ENCODE peak calls at places on chromosome 3, in five cellular contexts. H is H9, K is heart left ventricle, D is thoracic aorta, B is Peyer's patch. E is an unnamed sample. For H3K4me1, the result is how much of the 10 kb centered on the place peaks cover.

GRCh38 chr3:158640646-158641045 is 3.7 kb upstream of the GFM1 start:
- DNase-seq in D (no peak), H (no peak), B (no peak), K (no peak), E (no peak)

GRCh38 chr3:30680789-30681188 is 74.4 kb downstream of the TGFBR2 start:
- DNase-seq in K (peak), D (no peak), H (no peak), B (no peak), E (no peak)

GRCh38 chr3:43178891-43179366 is 73.0 kb upstream of the POMGNT2 start:
- DNase-seq in H (no peak), D (no peak), B (peak), K (no peak), E (no peak)

GRCh38 chr3:136366289-136366688 is 116.1 kb downstream of the PCCB start:
- DNase-seq in H (no peak), D (no peak), K (no peak), B (no peak), E (no peak)

GRCh38 chr3:18988619-18989229 is 159.6 kb upstream of the KCNH8 start:
- DNase-seq in K (no peak), H (no peak), B (no peak), D (no peak), E (peak)

GRCh38 chr3:22939349-22939748 is 263.8 kb upstream of the UBE2E2 start:
- DNase-seq in H (no peak), B (no peak), D (no peak), K (no peak), E (no peak)

GRCh38 chr3:71786551-71786950 is 1.6 kb upstream of the PROK2 start:
- DNase-seq in K (no peak), B (no peak), D (no peak), H (no peak), E (no peak)

GRCh38 chr3:36124118-36124796 is 256.0 kb upstream of the STAC start:
- DNase-seq in H (peak), B (no peak), K (no peak), D (no peak), E (no peak)

GRCh38 chr3:58306662-58307286 is 454 bp downstream of the HTD2 start:
- DNase-seq in B (peak), H (peak), D (no peak), K (peak), E (peak)

DNA sequence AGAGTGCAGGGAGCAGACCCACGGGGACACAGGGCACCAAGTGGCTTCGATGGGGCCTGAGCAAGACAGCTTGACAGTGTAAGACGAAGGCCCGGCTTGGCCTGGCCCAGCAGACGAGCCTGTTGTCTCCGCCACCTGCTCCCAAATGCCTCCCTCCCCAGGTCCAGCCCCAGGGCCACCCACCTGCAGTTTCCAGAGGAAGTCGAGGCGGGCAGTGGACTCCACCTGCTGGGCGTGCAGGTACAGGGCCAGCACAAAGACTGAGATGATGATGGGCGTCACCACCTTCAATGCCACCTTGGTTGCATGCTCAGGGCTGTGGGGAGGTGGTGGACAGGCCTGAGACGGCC is 94.1 kb downstream of the SEC22A start:
- DNase-seq in K (no peak), H (no peak), D (no peak), B (no peak), E (no peak)
- H3K4me1 ChIP-seq in K (under half), H (under half), D (under half), B (under half), E (under half)

GRCh38 chr3:127801914-127802313 is 20.4 kb downstream of the MGLL start:
- DNase-seq in D (no peak), H (no peak), B (no peak), K (no peak), E (no peak)

GRCh38 chr3:127802620-127803019 is 19.7 kb downstream of the MGLL start:
- DNase-seq in H (no peak), D (no peak), B (no peak), K (no peak), E (no peak)

GRCh38 chr3:127804141-127804540 is 18.2 kb downstream of the MGLL start:
- DNase-seq in D (no peak), K (no peak), H (no peak), B (no peak), E (no peak)

GRCh38 chr3:127805026-127805753 is 17.1 kb downstream of the MGLL start:
- DNase-seq in D (no peak), K (no peak), B (no peak), H (no peak), E (no peak)

GRCh38 chr3:127803619-127804018 is 18.7 kb downstream of the MGLL start:
- DNase-seq in B (no peak), D (no peak), H (no peak), K (no peak), E (no peak)
- H3K27ac ChIP-seq in B (no peak), D (no peak), H (no peak), K (no peak), E (no peak)

DNA sequence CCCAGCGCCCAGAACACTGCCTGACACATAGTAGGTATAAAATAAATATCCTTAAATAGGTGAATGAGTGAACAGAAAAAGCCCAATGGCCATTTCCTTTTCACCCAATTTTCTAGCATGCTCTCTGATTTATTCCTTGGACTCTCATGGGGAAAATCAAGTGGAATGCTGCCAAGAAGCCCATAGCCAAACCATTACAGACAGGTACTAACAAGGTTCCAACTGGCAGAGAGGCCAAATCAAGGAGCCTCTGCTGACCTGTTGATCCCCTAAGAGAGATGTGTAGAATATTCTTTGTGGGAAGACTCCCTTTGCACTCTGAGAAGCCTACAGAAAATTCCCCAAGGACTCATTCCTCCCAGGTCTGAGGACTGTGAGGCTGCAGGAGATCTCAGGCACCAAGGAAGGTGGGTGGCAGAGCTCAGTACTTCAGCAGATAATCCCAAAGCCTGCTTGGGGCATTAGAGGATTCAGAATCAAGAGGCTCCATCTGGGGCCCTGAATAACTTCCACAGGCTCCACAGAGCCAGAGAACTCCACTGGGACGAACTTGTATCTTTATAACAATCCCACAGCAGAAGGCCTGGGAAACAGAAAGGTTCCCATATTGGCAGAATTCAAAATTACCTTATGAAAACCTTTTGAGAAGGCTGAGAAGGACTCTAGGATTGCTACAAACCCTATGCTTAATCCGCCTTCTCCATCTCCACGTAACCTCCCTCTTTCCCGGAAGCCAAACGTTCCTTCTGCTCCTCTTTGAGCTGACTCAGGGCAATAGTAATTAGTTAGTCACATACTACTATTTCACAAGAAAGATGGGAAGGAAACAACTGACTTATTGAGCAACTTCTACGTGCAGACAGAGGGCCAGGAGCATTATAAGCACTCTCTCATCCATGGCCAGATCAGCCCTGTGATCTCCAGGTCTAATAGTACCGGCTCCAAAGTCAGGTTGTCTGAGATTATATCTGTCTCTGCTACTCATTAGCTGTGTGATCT is 34.5 kb downstream of the PRICKLE2 start:
- DNase-seq in B (no peak), D (no peak), K (no peak), H (no peak), E (no peak)
- H3K4me1 ChIP-seq in B (under half), D (under half), K (under half), H (under half), E (under half)

GRCh38 chr3:48553886-48554845 is 2.4 kb downstream of the PFKFB4 start:
- DNase-seq in D (no peak), K (no peak), H (no peak), B (no peak), E (no peak)
- H3K27ac ChIP-seq in D (no peak), K (no peak), H (no peak), B (no peak), E (no peak)

DNA sequence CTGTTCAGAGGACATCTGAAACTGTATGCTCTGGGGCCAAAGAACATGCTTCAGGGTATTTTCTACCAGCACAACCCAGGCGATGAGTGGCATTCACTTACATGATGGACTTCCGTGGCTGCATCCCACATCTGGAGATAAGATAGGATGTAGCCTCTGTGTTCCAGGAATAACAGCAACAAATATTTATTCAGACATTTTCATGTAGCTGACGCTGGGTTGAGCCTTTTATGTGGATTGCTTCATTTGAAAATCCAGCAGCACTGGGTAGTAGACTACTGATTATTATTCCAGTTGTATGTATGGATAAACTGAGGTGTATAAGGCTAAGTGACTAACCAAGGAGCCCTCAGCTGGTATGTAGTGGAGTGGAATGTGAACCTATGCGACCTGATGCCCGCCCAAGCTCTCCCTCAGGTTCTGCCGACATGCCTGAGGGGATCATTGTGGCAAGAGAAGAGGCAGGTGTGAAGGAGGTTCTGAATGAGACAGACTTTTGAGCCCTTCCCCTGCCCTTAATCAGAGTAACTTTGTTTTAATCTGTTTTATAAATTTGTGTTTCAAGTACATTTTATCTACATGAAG is 25.9 kb upstream of the ABHD10 start:
- DNase-seq in H (no peak), D (no peak), K (no peak), B (no peak), E (no peak)
- H3K4me1 ChIP-seq in H (under half), D (under half), K (under half), B (under half), E (under half)

GRCh38 chr3:4862973-4863372 is 116.3 kb upstream of the BHLHE40 start:
- DNase-seq in D (no peak), K (no peak), H (no peak), B (no peak), E (no peak)

GRCh38 chr3:4864503-4864902 is 114.7 kb upstream of the BHLHE40 start:
- DNase-seq in D (no peak), H (no peak), K (no peak), B (no peak), E (no peak)

GRCh38 chr3:4865714-4866113 is 113.5 kb upstream of the BHLHE40 start:
- DNase-seq in K (no peak), B (no peak), H (no peak), D (no peak), E (no peak)

DNA sequence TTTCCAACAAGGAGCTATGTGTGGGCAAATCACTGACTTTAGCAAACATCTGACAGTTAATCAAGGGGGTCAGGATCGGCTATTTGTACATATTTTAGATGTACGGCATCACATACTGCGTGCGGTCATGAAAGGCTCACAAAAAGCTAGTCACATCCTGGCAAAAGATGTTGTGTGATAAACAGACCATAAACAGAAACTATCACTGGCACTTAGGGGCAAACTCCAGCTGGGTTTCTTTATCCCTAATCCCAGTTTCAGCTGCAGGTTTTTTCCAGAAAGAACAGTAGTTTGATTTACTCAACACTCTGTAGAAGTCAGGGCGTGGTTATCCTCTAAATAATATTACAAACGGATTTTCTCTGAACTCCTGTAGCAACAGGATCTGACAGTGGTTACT is 112.4 kb upstream of the BHLHE40 start:
- DNase-seq in H (no peak), D (no peak), B (peak), K (no peak), E (peak)
- H3K27ac ChIP-seq in H (no peak), D (peak), B (peak), K (peak), E (peak)

GRCh38 chr3:196621581-196621980 is 17.9 kb upstream of the NRROS start:
- DNase-seq in B (no peak), D (no peak), K (no peak), H (no peak), E (no peak)

GRCh38 chr3:196624008-196624790 is 15.3 kb upstream of the NRROS start:
- DNase-seq in D (no peak), H (no peak), B (peak), K (no peak), E (no peak)

GRCh38 chr3:196624907-196625306 is 14.6 kb upstream of the NRROS start:
- DNase-seq in K (peak), H (no peak), B (no peak), D (no peak), E (no peak)

GRCh38 chr3:196620228-196620627 is 19.3 kb upstream of the NRROS start:
- DNase-seq in D (no peak), H (no peak), K (no peak), B (peak), E (no peak)

DNA sequence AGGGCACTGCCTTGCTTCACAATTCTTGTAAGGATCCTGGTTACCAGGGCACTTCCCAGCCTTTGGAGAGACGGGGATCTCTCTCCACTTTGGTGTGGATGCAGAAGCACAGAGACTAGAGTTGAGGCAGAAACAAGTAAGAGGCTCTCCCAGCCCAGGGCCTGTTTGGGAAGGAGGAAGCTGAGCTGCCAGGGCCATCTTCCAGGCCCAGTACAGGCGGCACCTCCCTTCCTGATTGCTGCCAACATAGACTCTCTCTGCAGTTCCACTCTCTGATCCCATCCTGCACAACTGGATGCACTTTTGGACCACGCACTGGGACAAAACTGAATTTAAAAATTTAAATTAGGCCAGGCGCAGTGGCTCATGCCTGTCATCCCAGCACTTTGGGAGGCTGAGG is 16.1 kb upstream of the NRROS start:
- DNase-seq in B (no peak), D (no peak), H (no peak), K (no peak), E (no peak)
- H3K4me1 ChIP-seq in B (under half), D (under half), H (under half), K (under half), E (under half)

GRCh38 chr3:149662240-149662887 is 4.5 kb upstream of the WWTR1 start:
- DNase-seq in B (no peak), K (no peak), H (no peak), D (no peak), E (no peak)

GRCh38 chr3:149667576-149667975 is 9.8 kb upstream of the WWTR1 start:
- DNase-seq in K (no peak), H (no peak), B (no peak), D (no peak), E (no peak)

GRCh38 chr3:149659173-149659468 is 1.3 kb upstream of the WWTR1 start:
- DNase-seq in D (no peak), B (no peak), K (no peak), H (no peak), E (no peak)

GRCh38 chr3:149660462-149660861 is 2.6 kb upstream of the WWTR1 start:
- DNase-seq in D (no peak), H (no peak), K (no peak), B (no peak), E (no peak)

DNA sequence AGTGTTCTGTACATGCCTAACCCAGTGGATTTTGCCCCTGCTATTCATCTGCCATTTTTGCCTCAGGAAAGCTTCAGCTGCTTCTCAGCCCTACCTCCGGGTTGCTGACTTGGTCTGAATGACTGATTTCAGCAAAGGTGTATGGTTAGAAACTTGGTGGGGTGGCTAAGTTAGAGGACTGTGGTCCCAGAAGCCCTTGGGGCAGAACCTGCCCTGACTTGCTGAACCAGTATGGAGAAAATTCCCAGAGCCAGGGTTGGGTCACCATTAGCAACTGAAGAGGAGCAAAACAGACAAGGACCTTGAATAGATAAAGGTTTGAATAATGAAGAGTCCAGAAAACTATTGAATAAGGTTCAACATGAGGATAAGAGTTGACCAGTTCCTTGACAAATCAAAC is 6.1 kb upstream of the WWTR1 start:
- DNase-seq in H (no peak), K (no peak), D (no peak), B (no peak), E (no peak)
- H3K27ac ChIP-seq in H (no peak), K (no peak), D (no peak), B (no peak), E (no peak)

GRCh38 chr3:67724434-67724833 is 70.0 kb upstream of the SUCLG2 start:
- DNase-seq in B (no peak), H (no peak), K (no peak), D (no peak), E (no peak)
- H3K4me1 ChIP-seq in B (under half), H (under half), K (under half), D (under half), E (under half)